ENCODE peak calls at places on chromosomes 7 and 10, in seven cellular contexts. Y is keratinocyte; I is tibial artery; X is CD8-positive, alpha-beta memory T cell; P is PC-3; S is coronary artery; K is Peyer's patch. C is an unnamed sample.

GRCh38 chr7:27560706-27561235 is 101.9 kb downstream of the HIBADH start:
- DNase-seq in S (no peak), P (peak), K (no peak), I (no peak), Y (no peak), X (no peak), C (peak)

GRCh38 chr7:100435401-100436304 is 644 bp downstream of the PPP1R35 start:
- DNase-seq in P (peak), X (peak), Y (no peak), S (no peak), K (peak), I (peak), C (no peak)

GRCh38 chr10:22379059-22379458 is 33.8 kb downstream of the SPAG6 start:
- DNase-seq in K (no peak), Y (no peak), P (no peak), X (no peak), I (no peak), S (no peak), C (no peak)

GRCh38 chr7:57413529-57414398 is 36.2 kb upstream of the ZNF716 start:
- DNase-seq in S (no peak), I (no peak), P (no peak), Y (no peak), K (no peak), X (no peak), C (no peak)

GRCh38 chr7:123599766-123600165 is 1.9 kb upstream of the ASB15 start:
- DNase-seq in K (no peak), P (peak), X (no peak), S (no peak), Y (no peak), I (no peak), C (no peak)

GRCh38 chr7:37993060-37993501 is 72.6 kb downstream of the EPDR1 start:
- DNase-seq in I (no peak), Y (no peak), P (no peak), S (no peak), X (no peak), K (no peak), C (no peak)

GRCh38 chr10:24744966-24745365 is 21.3 kb upstream of the ARHGAP21 start:
- DNase-seq in P (no peak), Y (no peak), X (no peak), I (no peak), K (no peak), S (no peak), C (no peak)

GRCh38 chr7:25037325-25037724 is 57.3 kb upstream of the OSBPL3 start:
- DNase-seq in Y (no peak), K (no peak), I (no peak), P (no peak), X (no peak), S (no peak), C (no peak)

GRCh38 chr10:77746313-77746712 is 108.7 kb upstream of the KCNMA1 start:
- DNase-seq in X (no peak), Y (no peak), S (no peak), I (no peak), P (peak), K (no peak), C (no peak)

GRCh38 chr10:52074505-52074904 is 239.6 kb upstream of the DKK1 start:
- DNase-seq in K (no peak), I (no peak), Y (no peak), P (no peak), X (no peak), S (no peak), C (no peak)

GRCh38 chr10:127919418-127920191 is 12.7 kb downstream of the PTPRE start:
- DNase-seq in X (no peak), S (no peak), I (no peak), K (no peak), Y (no peak), P (peak), C (no peak)

GRCh38 chr10:69276503-69276902 is 1.8 kb upstream of the HK1 start:
- DNase-seq in S (no peak), X (no peak), K (no peak), Y (no peak), P (no peak), I (no peak), C (no peak)

GRCh38 chr10:118827466-118828155 is 72.8 kb upstream of the CACUL1 start:
- DNase-seq in Y (no peak), S (no peak), I (no peak), X (no peak), P (no peak), K (no peak), C (no peak)

GRCh38 chr10:132144086-132144485 is 42.7 kb upstream of the DPYSL4 start:
- DNase-seq in I (peak), P (no peak), Y (no peak), X (no peak), K (no peak), S (no peak), C (no peak)

GRCh38 chr7:100489824-100490223 is 6.1 kb downstream of the NYAP1 start:
- DNase-seq in X (no peak), P (peak), Y (no peak), I (no peak), K (no peak), S (no peak), C (no peak)

GRCh38 chr7:153432056-153432455 is 620.1 kb upstream of the DPP6 start:
- DNase-seq in S (no peak), X (no peak), Y (no peak), K (no peak), P (no peak), I (no peak), C (no peak)

DNA sequence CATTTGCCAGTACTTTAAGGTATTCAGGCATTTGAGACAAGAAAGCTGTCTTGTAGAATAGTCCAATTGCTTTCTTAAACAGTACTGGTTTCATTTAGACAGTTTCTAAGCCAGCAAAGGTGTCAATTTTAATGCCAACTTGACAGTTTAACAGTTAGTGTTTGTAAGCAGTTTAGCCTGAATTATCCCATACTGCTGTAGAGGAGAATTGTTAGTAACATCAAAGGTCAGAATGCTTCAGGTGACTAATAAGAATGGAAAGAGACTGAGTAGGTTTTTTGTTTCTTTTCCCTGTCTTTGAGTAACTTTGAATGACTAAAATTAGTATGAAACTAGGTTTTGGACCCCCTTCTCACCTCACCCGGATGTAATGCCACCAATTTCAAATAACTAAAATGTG is 29.5 kb upstream of the VDAC2 start:
- DNase-seq in S (no peak), X (no peak), K (no peak), I (no peak), Y (no peak), P (peak), C (no peak)
- H3K27ac ChIP-seq in S (peak), X (no peak), K (no peak), I (no peak), Y (no peak), P (no peak), C (no peak)

GRCh38 chr10:29691564-29692064 is 56.8 kb upstream of the SVIL start:
- DNase-seq in I (no peak), Y (peak), P (peak), S (no peak), K (no peak), X (no peak), C (peak)

GRCh38 chr10:29685506-29685905 is 50.7 kb upstream of the SVIL start:
- DNase-seq in S (no peak), K (no peak), P (no peak), I (no peak), X (no peak), Y (no peak), C (no peak)

GRCh38 chr10:29689001-29689400 is 54.2 kb upstream of the SVIL start:
- DNase-seq in Y (peak), P (peak), I (no peak), S (no peak), K (no peak), X (no peak), C (no peak)

GRCh38 chr10:29688230-29688634 is 53.5 kb upstream of the SVIL start:
- DNase-seq in P (no peak), I (no peak), S (no peak), X (no peak), Y (no peak), K (no peak), C (no peak)

GRCh38 chr10:29687411-29688160 is 52.8 kb upstream of the SVIL start:
- DNase-seq in X (no peak), S (no peak), Y (no peak), P (no peak), K (no peak), I (no peak), C (no peak)
- H3K27ac ChIP-seq in X (no peak), S (no peak), Y (no peak), P (no peak), K (no peak), I (peak), C (no peak)

GRCh38 chr10:93027508-93027907 is 33.1 kb upstream of the CYP26C1 start:
- DNase-seq in X (no peak), Y (no peak), I (no peak), K (no peak), S (no peak), P (no peak), C (no peak)

GRCh38 chr10:93028881-93029280 is 31.7 kb upstream of the CYP26C1 start:
- DNase-seq in K (no peak), S (no peak), X (no peak), P (peak), I (no peak), Y (no peak), C (no peak)

GRCh38 chr10:93032105-93032808 is 28.3 kb upstream of the CYP26C1 start:
- DNase-seq in Y (no peak), K (no peak), S (no peak), X (no peak), P (no peak), I (no peak), C (no peak)

GRCh38 chr10:93032809-93033137 is 27.8 kb upstream of the CYP26C1 start:
- DNase-seq in P (no peak), S (no peak), I (no peak), X (no peak), Y (no peak), K (no peak), C (no peak)

GRCh38 chr10:93030409-93030808 is 30.2 kb upstream of the CYP26C1 start:
- DNase-seq in Y (no peak), P (peak), I (no peak), K (no peak), S (no peak), X (no peak), C (no peak)
- H3K27ac ChIP-seq in Y (no peak), P (no peak), I (peak), K (no peak), S (peak), X (no peak), C (no peak)

GRCh38 chr10:29411666-29412335 is 122.9 kb downstream of the LYZL1 start:
- DNase-seq in K (no peak), S (no peak), P (no peak), Y (no peak), I (no peak), X (no peak), C (no peak)
- H3K27ac ChIP-seq in K (no peak), S (peak), P (no peak), Y (no peak), I (peak), X (no peak), C (no peak)

GRCh38 chr10:49107111-49107889 is 8.0 kb downstream of the VSTM4 start:
- DNase-seq in K (no peak), I (no peak), Y (no peak), S (no peak), X (no peak), P (no peak), C (no peak)
- H3K27ac ChIP-seq in K (no peak), I (peak), Y (no peak), S (peak), X (no peak), P (no peak), C (no peak)

GRCh38 chr7:77453531-77453930 is 37.4 kb upstream of the GSAP start:
- DNase-seq in S (no peak), X (no peak), K (no peak), Y (no peak), P (peak), I (no peak), C (no peak)
- H3K27ac ChIP-seq in S (no peak), X (no peak), K (no peak), Y (no peak), P (peak), I (no peak), C (peak)